ENCODE peak calls at places on chromosomes 7 and 10, in six cellular contexts. N is suprapubic skin, D is prostate gland, H is heart right ventricle, O is spleen, W is sigmoid colon. Q is an unnamed sample.

GRCh38 chr10:132488231-132488821 is 49.3 kb upstream of the INPP5A start:
- DNase-seq in H (no peak), O (peak; percentile 42), N (peak; percentile 57), W (peak; percentile 62), D (no peak), Q (no peak)

GRCh38 chr7:93985101-93985500 is 19.1 kb downstream of the BET1 start:
- DNase-seq in N (no peak), W (no peak), D (no peak), H (no peak), O (no peak), Q (no peak)

GRCh38 chr7:44796504-44797328 is at the start of gene PPIA:
- DNase-seq in D (peak; percentile 98), O (peak; percentile 98), W (peak; percentile 99), N (peak; percentile 99), H (peak; percentile 99), Q (peak; percentile 89)

GRCh38 chr7:84744388-84744787 is 442.5 kb downstream of the SEMA3D start:
- DNase-seq in D (no peak), O (no peak), H (no peak), N (no peak), W (no peak), Q (no peak)

GRCh38 chr7:50206521-50207250 is 97.8 kb upstream of the IKZF1 start:
- DNase-seq in O (peak; percentile 80), N (no peak), D (no peak), H (no peak), W (no peak), Q (no peak)

GRCh38 chr7:896346-897075 is 20.2 kb downstream of the GET4 start:
- DNase-seq in H (peak; percentile 13), O (peak; percentile 72), N (no peak), D (no peak), W (no peak), Q (no peak)

GRCh38 chr10:2871673-2872219 is 195.6 kb upstream of the PFKP start:
- DNase-seq in D (no peak), H (no peak), O (no peak), W (no peak), N (no peak), Q (no peak)

GRCh38 chr10:12214763-12215218 is 18.8 kb downstream of the CDC123 start:
- DNase-seq in D (peak; percentile 45), W (no peak), N (no peak), H (no peak), O (no peak), Q (no peak)

GRCh38 chr10:27746364-27747095 is 911 bp upstream of the MKX start:
- DNase-seq in O (no peak), D (no peak), H (no peak), W (no peak), N (no peak), Q (no peak)

GRCh38 chr10:97759981-97760345 is 11.8 kb downstream of the SFRP5 start:
- DNase-seq in D (no peak), N (no peak), W (no peak), O (no peak), H (no peak), Q (no peak)

GRCh38 chr7:66307591-66308215 is 102.6 kb downstream of the TPST1 start:
- DNase-seq in H (no peak), N (no peak), D (no peak), W (no peak), O (no peak), Q (no peak)

GRCh38 chr7:8112685-8113084 is 144.1 kb downstream of the GLCCI1 start:
- DNase-seq in H (no peak), O (no peak), N (no peak), W (no peak), D (no peak), Q (no peak)

GRCh38 chr7:8113184-8113583 is 144.6 kb downstream of the GLCCI1 start:
- DNase-seq in W (no peak), H (peak; percentile 20), D (no peak), O (no peak), N (no peak), Q (no peak)

GRCh38 chr7:8114175-8114574 is 145.6 kb downstream of the GLCCI1 start:
- DNase-seq in D (no peak), O (no peak), H (no peak), N (no peak), W (no peak), Q (no peak)

GRCh38 chr7:8117195-8117594 is 144.8 kb downstream of the ICA1 start:
- DNase-seq in D (no peak), H (no peak), O (no peak), W (no peak), N (no peak), Q (no peak)

DNA sequence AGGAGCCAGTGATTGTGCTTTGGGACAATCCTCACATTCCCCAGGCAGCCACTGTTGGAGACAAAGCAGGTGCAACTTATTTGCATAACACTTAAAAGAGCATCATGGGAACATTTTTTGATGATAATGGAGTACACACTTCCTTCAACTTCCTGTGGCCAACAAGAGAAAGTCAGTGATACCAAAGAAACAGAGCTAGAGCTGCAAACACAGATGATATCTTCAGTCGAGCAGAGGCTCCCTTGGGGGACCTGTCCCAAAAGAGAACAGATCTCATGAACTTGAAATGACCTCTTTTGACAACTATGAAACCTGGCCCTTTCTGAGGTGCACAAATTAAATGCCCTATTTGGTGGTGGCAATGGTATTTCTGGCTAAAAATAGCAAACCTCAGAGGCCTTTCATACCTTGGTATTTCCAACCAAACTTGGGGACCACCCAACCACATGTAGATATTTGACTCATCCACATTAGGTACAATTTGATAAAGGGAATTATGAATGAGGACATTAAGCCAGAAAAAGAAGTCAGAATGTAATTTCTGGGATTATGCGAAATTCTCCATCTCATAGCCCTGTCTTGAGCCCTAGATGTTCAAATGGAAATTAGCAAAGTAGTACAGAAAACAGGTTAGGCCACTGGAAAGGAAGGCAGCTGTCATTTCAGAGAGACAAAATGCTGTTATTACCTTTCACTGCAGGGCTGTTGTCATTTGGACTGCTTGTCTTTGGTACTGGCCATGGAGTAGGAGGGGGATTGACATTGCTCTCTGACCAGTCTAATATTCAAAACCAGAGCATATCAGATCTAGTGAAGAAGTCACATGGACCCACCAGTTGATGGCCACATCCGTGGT is 146.2 kb downstream of the ICA1 start:
- DNase-seq in W (no peak), D (no peak), O (no peak), H (no peak), N (no peak), Q (no peak)
- H3K4me1 ChIP-seq in W (no peaks in the 10 kb centered on the region), D (no peaks in the 10 kb centered on the region), O (peaks cover 8% of the 10 kb centered on the region), H (peaks cover 4% of the 10 kb centered on the region), N (no peaks in the 10 kb centered on the region), Q (no peaks in the 10 kb centered on the region)

GRCh38 chr10:686155-686931 is 3.1 kb downstream of the DIP2C start:
- DNase-seq in D (no peak), W (no peak), H (no peak), O (no peak), N (no peak), Q (no peak)
- H3K4me1 ChIP-seq in D (no peaks in the 10 kb centered on the region), W (no peaks in the 10 kb centered on the region), H (peaks cover 49% of the 10 kb centered on the region), O (no peaks in the 10 kb centered on the region), N (peaks cover 32% of the 10 kb centered on the region), Q (peaks cover 10% of the 10 kb centered on the region)

DNA sequence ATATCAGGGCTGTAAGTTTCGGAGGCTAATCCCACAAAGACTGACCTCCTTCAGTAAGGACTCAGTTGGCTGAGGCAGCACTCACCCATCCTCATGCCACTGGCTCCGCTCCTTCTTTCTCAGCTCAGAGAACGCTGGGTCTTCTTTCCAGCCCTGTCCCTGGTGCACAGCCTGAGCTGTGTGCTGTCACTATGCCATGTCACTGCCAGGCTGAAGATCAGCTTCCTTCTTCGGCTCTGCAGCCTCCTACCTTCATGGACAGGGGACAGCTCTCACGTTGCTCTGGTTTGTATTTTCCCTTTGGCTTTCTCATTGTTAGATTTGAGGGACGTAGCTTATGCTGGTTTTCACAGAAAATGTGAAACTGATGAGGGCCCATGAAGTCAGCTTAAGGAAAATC is 437.3 kb downstream of the GLRX3 start:
- DNase-seq in W (no peak), N (no peak), H (no peak), O (no peak), D (no peak), Q (no peak)
- H3K4me1 ChIP-seq in W (no peaks in the 10 kb centered on the region), N (no peaks in the 10 kb centered on the region), H (no peaks in the 10 kb centered on the region), O (no peaks in the 10 kb centered on the region), D (no peaks in the 10 kb centered on the region), Q (no peaks in the 10 kb centered on the region)

DNA sequence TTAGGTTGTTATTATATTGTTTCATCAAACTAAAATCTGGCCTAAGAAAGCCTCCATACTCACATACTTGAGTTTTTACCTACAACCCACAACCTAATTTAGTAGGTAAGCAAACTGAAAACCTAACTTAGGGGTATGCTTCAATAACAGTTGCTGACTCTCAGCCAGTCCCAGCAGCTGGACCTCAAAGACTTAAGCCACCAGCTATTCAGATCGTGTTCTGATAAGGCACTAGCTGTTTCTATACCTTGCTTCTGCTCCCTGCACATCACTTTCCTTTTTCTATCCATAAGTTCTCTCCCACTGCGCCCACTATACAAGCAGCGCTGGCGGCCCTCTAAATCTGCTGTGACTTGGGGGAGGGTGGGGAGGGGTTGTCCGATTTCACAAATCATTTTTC is 42.3 kb downstream of the SUGCT start:
- DNase-seq in N (no peak), H (no peak), O (no peak), D (no peak), W (no peak), Q (no peak)
- H3K4me1 ChIP-seq in N (no peaks in the 10 kb centered on the region), H (no peaks in the 10 kb centered on the region), O (no peaks in the 10 kb centered on the region), D (no peaks in the 10 kb centered on the region), W (no peaks in the 10 kb centered on the region), Q (no peaks in the 10 kb centered on the region)

GRCh38 chr7:3292694-3293093 is 8.4 kb upstream of the SDK1 start:
- DNase-seq in N (no peak), H (no peak), O (no peak), D (no peak), W (no peak), Q (no peak)
- H3K4me1 ChIP-seq in N (no peaks in the 10 kb centered on the region), H (no peaks in the 10 kb centered on the region), O (no peaks in the 10 kb centered on the region), D (no peaks in the 10 kb centered on the region), W (no peaks in the 10 kb centered on the region), Q (no peaks in the 10 kb centered on the region)

DNA sequence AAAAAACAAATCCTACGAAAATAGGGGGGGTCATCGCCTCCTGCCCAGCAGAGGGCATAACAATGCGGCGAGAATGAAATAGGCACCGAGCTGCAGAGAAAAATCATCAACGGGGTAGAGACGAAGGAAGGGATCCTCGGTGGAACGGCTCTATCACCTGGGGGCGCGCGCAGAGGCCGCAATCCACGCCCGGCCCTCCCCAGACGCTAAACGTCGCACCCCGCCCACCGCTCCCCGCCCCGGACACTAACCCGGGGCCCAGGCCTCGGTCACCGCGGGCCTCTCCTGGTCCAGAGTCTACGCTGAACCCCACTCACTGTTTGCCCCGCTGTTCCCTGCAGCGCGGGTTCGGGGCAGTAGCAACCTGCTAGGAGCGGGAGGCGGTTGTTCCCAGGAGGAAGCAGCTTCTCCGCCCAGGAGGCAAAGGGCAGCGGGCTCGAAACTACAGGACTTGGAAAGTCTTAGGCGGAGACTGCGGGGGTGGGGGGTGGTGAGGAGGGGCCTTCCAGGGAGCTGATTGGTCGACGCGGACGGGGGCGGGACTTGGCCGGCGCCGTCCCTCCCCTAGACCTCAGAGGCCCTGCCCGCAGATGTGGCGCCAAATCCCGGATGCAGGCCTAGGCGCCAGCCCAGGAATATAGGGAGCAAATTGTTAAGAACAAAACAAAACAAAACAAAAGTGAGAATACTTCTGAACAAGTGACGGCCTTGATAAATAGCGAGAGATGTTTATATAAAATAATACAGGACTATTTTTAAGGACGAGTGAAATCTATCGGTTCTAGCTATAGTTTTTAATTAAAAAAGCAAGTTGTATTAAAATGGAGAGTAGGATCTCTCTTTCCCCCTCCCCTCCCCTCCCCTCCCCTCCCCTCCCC is at the start of gene TCAF1:
- DNase-seq in N (peak; percentile 95), H (peak; percentile 96), W (peak; percentile 98), O (peak; percentile 97), D (peak; percentile 96), Q (peak; percentile 36)
- H3K4me1 ChIP-seq in N (peaks cover 25% of the 10 kb centered on the region), H (peaks cover 39% of the 10 kb centered on the region), W (no peaks in the 10 kb centered on the region), O (peaks cover 16% of the 10 kb centered on the region), D (no peaks in the 10 kb centered on the region), Q (peaks cover 15% of the 10 kb centered on the region)

Q was measured in keratinocyte.